ENCODE peak calls at places on chromosomes 11 and 22, in six cellular contexts. One of them, this sample, is unnamed. For H3K4me1, the result is how much of the 10 kb centered on the place peaks cover.

GRCh38 chr11:72239849-72240460 is 4.0 kb downstream of the PHOX2A start:
- DNase-seq in body of pancreas: peak
- DNase-seq in uterus: peak
- DNase-seq in psoas muscle: peak
- DNase-seq in lower lobe of right lung: peak
- DNase-seq in transverse colon: peak
- DNase-seq in this sample: no peak

GRCh38 chr11:122226810-122227379 is 110.9 kb upstream of the BLID start:
- DNase-seq in body of pancreas: no peak
- DNase-seq in uterus: no peak
- DNase-seq in psoas muscle: no peak
- DNase-seq in lower lobe of right lung: no peak
- DNase-seq in transverse colon: no peak
- DNase-seq in this sample: no peak

GRCh38 chr11:104033134-104033533 is 3.3 kb upstream of the DDI1 start:
- DNase-seq in body of pancreas: no peak
- DNase-seq in uterus: no peak
- DNase-seq in psoas muscle: no peak
- DNase-seq in lower lobe of right lung: no peak
- DNase-seq in transverse colon: no peak
- DNase-seq in this sample: no peak

GRCh38 chr11:64603411-64604110 is 12.5 kb downstream of the SLC22A12 start:
- DNase-seq in body of pancreas: no peak
- DNase-seq in uterus: no peak
- DNase-seq in psoas muscle: no peak
- DNase-seq in lower lobe of right lung: no peak
- DNase-seq in transverse colon: no peak
- DNase-seq in this sample: peak

GRCh38 chr22:17964647-17965046 is 59.7 kb downstream of the MICAL3 start:
- DNase-seq in body of pancreas: no peak
- DNase-seq in uterus: no peak
- DNase-seq in psoas muscle: no peak
- DNase-seq in lower lobe of right lung: no peak
- DNase-seq in transverse colon: no peak
- DNase-seq in this sample: peak

GRCh38 chr11:111461460-111462240 is 50.5 kb downstream of the BTG4 start:
- DNase-seq in body of pancreas: no peak
- DNase-seq in uterus: no peak
- DNase-seq in psoas muscle: no peak
- DNase-seq in lower lobe of right lung: no peak
- DNase-seq in transverse colon: no peak
- DNase-seq in this sample: no peak

GRCh38 chr11:116605543-116605942 is 167.2 kb downstream of the BUD13 start:
- DNase-seq in body of pancreas: peak
- DNase-seq in uterus: no peak
- DNase-seq in psoas muscle: no peak
- DNase-seq in lower lobe of right lung: no peak
- DNase-seq in transverse colon: peak
- DNase-seq in this sample: no peak

GRCh38 chr22:17957683-17958082 is 66.7 kb downstream of the MICAL3 start:
- DNase-seq in body of pancreas: no peak
- DNase-seq in uterus: no peak
- DNase-seq in psoas muscle: no peak
- DNase-seq in lower lobe of right lung: no peak
- DNase-seq in transverse colon: no peak
- DNase-seq in this sample: no peak

GRCh38 chr11:69521461-69521860 is 40.0 kb downstream of the LINC01488 start:
- DNase-seq in body of pancreas: no peak
- DNase-seq in uterus: no peak
- DNase-seq in psoas muscle: no peak
- DNase-seq in lower lobe of right lung: peak
- DNase-seq in transverse colon: no peak
- DNase-seq in this sample: no peak

GRCh38 chr22:17384612-17385345 is 15.5 kb downstream of the CECR2 start:
- DNase-seq in body of pancreas: no peak
- DNase-seq in uterus: no peak
- DNase-seq in psoas muscle: no peak
- DNase-seq in lower lobe of right lung: no peak
- DNase-seq in transverse colon: no peak
- DNase-seq in this sample: no peak

GRCh38 chr22:45101828-45102227 is 61.9 kb upstream of the NUP50 start:
- DNase-seq in body of pancreas: peak
- DNase-seq in uterus: peak
- DNase-seq in psoas muscle: peak
- DNase-seq in lower lobe of right lung: peak
- DNase-seq in transverse colon: peak
- DNase-seq in this sample: no peak

GRCh38 chr11:19917069-19917468 is 204.4 kb downstream of the NAV2 start:
- DNase-seq in body of pancreas: no peak
- DNase-seq in uterus: no peak
- DNase-seq in psoas muscle: no peak
- DNase-seq in lower lobe of right lung: no peak
- DNase-seq in transverse colon: no peak
- DNase-seq in this sample: no peak

GRCh38 chr11:19921976-19922688 is 209.5 kb downstream of the NAV2 start:
- DNase-seq in body of pancreas: no peak
- DNase-seq in uterus: no peak
- DNase-seq in psoas muscle: no peak
- DNase-seq in lower lobe of right lung: no peak
- DNase-seq in transverse colon: no peak
- DNase-seq in this sample: no peak

GRCh38 chr11:19918302-19919049 is 205.8 kb downstream of the NAV2 start:
- DNase-seq in body of pancreas: no peak
- DNase-seq in uterus: no peak
- DNase-seq in psoas muscle: no peak
- DNase-seq in lower lobe of right lung: no peak
- DNase-seq in transverse colon: no peak
- DNase-seq in this sample: no peak

GRCh38 chr11:19920982-19921381 is 208.3 kb downstream of the NAV2 start:
- DNase-seq in body of pancreas: no peak
- DNase-seq in uterus: no peak
- DNase-seq in psoas muscle: no peak
- DNase-seq in lower lobe of right lung: no peak
- DNase-seq in transverse colon: no peak
- DNase-seq in this sample: no peak

DNA sequence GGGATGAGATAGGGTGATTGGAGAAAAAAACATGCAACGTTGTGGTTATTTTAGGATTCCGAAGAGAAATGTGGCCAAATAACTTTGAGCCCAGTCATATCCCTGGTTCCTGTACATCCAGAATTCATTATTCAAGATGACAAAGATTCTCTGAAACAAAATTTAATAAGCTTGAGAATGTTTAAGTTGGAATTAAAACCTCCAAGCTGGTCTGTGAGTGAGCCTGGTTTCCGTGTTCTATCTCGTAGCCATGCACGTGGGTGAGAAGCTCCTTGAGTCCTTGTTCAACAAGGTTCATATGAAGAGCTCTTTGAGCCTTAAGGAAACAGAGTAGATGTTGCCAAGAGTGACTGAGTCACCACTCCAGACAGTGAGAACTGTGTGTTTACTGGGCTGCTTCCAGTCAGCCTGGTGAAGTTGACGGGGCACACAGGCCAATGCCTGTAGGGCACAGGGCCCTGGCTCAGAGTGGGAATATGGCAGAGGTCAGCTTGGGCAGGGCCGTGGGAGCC is 206.5 kb downstream of the NAV2 start:
- DNase-seq in body of pancreas: peak
- DNase-seq in uterus: peak
- DNase-seq in psoas muscle: no peak
- DNase-seq in lower lobe of right lung: peak
- DNase-seq in transverse colon: peak
- DNase-seq in this sample: no peak
- H3K27ac ChIP-seq in body of pancreas: no peak
- H3K27ac ChIP-seq in uterus: no peak
- H3K27ac ChIP-seq in psoas muscle: no peak
- H3K27ac ChIP-seq in lower lobe of right lung: no peak
- H3K27ac ChIP-seq in transverse colon: peak
- H3K27ac ChIP-seq in this sample: no peak

DNA sequence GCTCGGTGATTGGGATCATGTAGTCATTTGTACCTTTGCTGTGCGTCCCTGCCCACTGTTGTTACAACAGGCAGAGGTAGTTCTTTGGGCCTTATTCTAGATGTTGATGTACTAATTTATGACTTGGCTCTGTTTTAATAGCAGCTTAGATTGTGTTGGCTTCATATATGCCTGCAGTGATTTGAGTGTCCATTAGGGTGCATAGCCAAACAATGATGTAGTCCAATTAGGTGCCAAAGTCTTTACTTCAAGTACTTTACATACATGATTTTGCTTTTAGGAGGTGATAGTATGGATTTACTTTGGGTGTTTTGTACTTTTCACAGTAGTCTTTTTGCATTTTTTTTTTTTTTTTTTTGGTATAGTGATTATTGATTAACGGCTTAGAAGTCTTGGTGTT is 46.4 kb downstream of the PPP6R3 start:
- DNase-seq in body of pancreas: no peak
- DNase-seq in uterus: no peak
- DNase-seq in psoas muscle: no peak
- DNase-seq in lower lobe of right lung: no peak
- DNase-seq in transverse colon: no peak
- DNase-seq in this sample: no peak
- TF ChIP-seq CTCF in body of pancreas: no peak
- TF ChIP-seq CTCF in uterus: no peak
- TF ChIP-seq CTCF in psoas muscle: no peak
- TF ChIP-seq CTCF in lower lobe of right lung: no peak
- TF ChIP-seq CTCF in transverse colon: no peak
- TF ChIP-seq CTCF in this sample: no peak

DNA sequence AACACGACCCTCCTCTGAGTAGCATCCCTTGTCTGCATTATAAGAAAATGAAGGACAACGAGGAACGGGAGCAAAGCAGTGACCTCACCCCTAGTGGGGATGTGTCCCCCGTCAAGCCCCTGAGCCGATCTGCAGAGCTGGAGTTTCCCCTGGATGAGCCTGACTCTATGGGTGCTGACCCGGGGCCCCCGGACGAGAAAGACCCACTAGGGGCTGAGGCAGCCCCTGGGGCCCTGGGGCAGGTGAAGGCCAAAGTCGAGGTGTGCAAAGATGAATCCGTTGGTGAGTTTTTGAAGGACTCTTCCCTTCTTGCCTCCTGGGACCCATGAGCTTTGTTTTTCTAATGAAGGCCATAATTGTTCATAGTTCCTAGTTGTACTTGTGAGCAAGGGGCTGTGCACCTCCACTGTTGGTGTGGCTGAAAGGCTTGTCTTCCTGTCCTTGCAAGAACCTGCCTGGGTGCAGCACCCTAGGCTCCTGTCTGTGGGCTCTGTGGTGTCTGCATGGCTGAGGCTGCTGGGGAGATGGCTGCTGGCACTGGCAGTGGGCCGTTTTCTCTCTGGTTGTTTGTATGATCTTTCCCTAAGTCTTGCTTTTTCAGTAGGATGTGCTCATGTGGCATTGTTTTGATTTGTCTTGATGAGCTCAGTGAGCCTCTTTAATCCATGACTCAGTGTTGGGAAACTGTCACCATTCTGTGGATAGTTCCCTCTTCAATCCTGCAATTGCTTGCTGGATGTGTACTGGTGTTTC is 10.1 kb downstream of the DGCR8 start:
- DNase-seq in body of pancreas: no peak
- DNase-seq in uterus: no peak
- DNase-seq in psoas muscle: no peak
- DNase-seq in lower lobe of right lung: peak
- DNase-seq in transverse colon: no peak
- DNase-seq in this sample: peak
- H3K4me1 ChIP-seq in body of pancreas: under half
- H3K4me1 ChIP-seq in uterus: under half
- H3K4me1 ChIP-seq in psoas muscle: under half
- H3K4me1 ChIP-seq in lower lobe of right lung: under half
- H3K4me1 ChIP-seq in transverse colon: under half
- H3K4me1 ChIP-seq in this sample: under half

GRCh38 chr11:102576350-102576749 is 45.8 kb upstream of the MMP7 start:
- DNase-seq in body of pancreas: no peak
- DNase-seq in uterus: no peak
- DNase-seq in psoas muscle: no peak
- DNase-seq in lower lobe of right lung: no peak
- DNase-seq in transverse colon: no peak
- DNase-seq in this sample: no peak

GRCh38 chr11:102573851-102574250 is 43.3 kb upstream of the MMP7 start:
- DNase-seq in body of pancreas: no peak
- DNase-seq in uterus: no peak
- DNase-seq in psoas muscle: no peak
- DNase-seq in lower lobe of right lung: no peak
- DNase-seq in transverse colon: no peak
- DNase-seq in this sample: no peak

GRCh38 chr11:102568851-102569250 is 38.3 kb upstream of the MMP7 start:
- DNase-seq in body of pancreas: no peak
- DNase-seq in uterus: no peak
- DNase-seq in psoas muscle: no peak
- DNase-seq in lower lobe of right lung: no peak
- DNase-seq in transverse colon: no peak
- DNase-seq in this sample: no peak

GRCh38 chr11:102575016-102575415 is 44.5 kb upstream of the MMP7 start:
- DNase-seq in body of pancreas: no peak
- DNase-seq in uterus: no peak
- DNase-seq in psoas muscle: no peak
- DNase-seq in lower lobe of right lung: no peak
- DNase-seq in transverse colon: no peak
- DNase-seq in this sample: no peak

DNA sequence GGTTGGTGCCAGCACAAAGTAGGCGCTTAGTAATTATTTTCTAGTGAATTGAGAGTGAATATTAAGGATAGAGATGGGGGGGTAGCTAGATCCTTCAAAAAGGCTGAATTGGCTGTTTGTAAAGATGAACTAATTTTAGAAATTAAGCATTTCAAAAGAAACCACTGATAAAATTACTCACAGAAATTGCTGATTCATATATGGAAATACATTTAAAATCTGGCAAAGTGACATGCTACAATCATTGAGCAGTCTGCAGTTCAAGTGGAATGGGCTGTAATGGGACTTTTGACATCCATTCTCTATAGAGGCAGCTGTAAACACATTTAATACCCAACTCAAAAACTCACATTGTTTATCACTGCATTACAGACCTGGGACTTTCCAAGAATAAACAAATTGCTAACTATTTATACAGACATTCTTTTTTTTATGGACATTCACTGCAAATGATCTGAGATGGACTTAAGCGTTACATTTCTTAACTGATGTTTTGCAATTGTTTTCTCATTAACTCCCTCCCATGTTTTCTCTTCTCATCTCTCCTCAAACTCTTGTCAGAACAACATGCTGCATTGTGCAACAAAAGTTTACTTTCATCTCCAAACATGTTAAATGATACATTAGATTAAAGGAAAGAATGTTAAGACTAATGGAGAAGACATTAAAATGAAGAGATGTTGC is 42.1 kb upstream of the MMP7 start:
- DNase-seq in body of pancreas: no peak
- DNase-seq in uterus: no peak
- DNase-seq in psoas muscle: no peak
- DNase-seq in lower lobe of right lung: no peak
- DNase-seq in transverse colon: no peak
- DNase-seq in this sample: no peak
- H3K27ac ChIP-seq in body of pancreas: no peak
- H3K27ac ChIP-seq in uterus: no peak
- H3K27ac ChIP-seq in psoas muscle: no peak
- H3K27ac ChIP-seq in lower lobe of right lung: no peak
- H3K27ac ChIP-seq in transverse colon: no peak
- H3K27ac ChIP-seq in this sample: no peak

DNA sequence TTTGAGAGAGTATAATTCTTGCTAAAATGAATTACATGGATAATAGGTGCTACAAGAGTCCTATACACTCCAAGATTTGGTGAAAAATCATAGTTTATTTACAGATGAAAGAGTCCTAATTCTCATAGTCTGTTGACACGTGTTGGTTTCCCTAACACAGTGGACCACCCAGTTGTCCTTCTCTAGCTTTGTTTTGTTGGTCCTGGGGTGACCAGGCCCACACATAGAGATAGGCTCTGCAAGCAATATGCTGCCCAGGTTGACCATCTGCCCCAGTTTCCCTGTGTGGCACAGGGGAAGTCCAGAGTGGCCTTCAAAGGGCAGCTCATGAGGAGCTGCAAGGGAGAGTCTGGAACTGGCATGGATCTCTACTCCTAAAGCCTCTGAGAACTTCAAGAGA is 184.9 kb downstream of the MAML2 start:
- DNase-seq in body of pancreas: no peak
- DNase-seq in uterus: no peak
- DNase-seq in psoas muscle: no peak
- DNase-seq in lower lobe of right lung: no peak
- DNase-seq in transverse colon: no peak
- DNase-seq in this sample: no peak
- TF ChIP-seq CTCF in body of pancreas: no peak
- TF ChIP-seq CTCF in uterus: no peak
- TF ChIP-seq CTCF in psoas muscle: no peak
- TF ChIP-seq CTCF in lower lobe of right lung: no peak
- TF ChIP-seq CTCF in transverse colon: no peak
- TF ChIP-seq CTCF in this sample: no peak

This sample was measured in kidney.